ENCODE peak calls at places on chromosomes 16 and 17, in nine cellular contexts. O is tibial artery, R is heart left ventricle, N is lung, I is uterus, T is K562, W is body of pancreas, Q is AG04450, M is upper lobe of right lung. G is an unnamed sample.
A peak's percentile ranks its signal among the peaks of the same experiment; 100 is the strongest.

GRCh38 chr16:86692476-86692875 is 114.1 kb downstream of the FOXL1 start:
- DNase-seq in M (no peak), Q (no peak), T (no peak), I (no peak), N (no peak), W (no peak), O (no peak), R (no peak), G (no peak)

GRCh38 chr17:57424777-57425188 is 168.5 kb downstream of the MSI2 start:
- DNase-seq in I (no peak), T (no peak), O (no peak), R (no peak), W (no peak), Q (no peak), N (no peak), M (peak; percentile 34), G (no peak)

GRCh38 chr17:45801386-45801785 is 17.3 kb downstream of the CRHR1 start:
- DNase-seq in W (no peak), R (no peak), M (no peak), N (no peak), I (no peak), O (no peak), Q (no peak), T (no peak), G (no peak)

GRCh38 chr16:26371349-26371869 is 679.6 kb downstream of the HS3ST4 start:
- DNase-seq in W (no peak), Q (no peak), N (no peak), T (no peak), M (no peak), O (no peak), R (no peak), I (no peak), G (no peak)

GRCh38 chr17:51258756-51259573 is 884 bp downstream of the MBTD1 start:
- DNase-seq in W (peak; percentile 24), O (no peak), T (peak; percentile 50), M (no peak), I (peak; percentile 23), Q (no peak), R (peak; percentile 31), N (no peak), G (peak; percentile 52)

GRCh38 chr17:75814900-75815373 is 29.3 kb downstream of the UNC13D start:
- DNase-seq in R (no peak), T (no peak), W (no peak), M (no peak), Q (peak; percentile 39), N (no peak), O (no peak), I (no peak), G (peak; percentile 72)

GRCh38 chr16:84055366-84055765 is 12.8 kb upstream of the SLC38A8 start:
- DNase-seq in N (no peak), W (peak; percentile 69), O (no peak), M (peak; percentile 46), T (peak; percentile 36), Q (no peak), I (peak; percentile 11), R (peak; percentile 71), G (no peak)

GRCh38 chr17:74410001-74410443 is 21.9 kb upstream of the GPRC5C start:
- DNase-seq in M (no peak), R (no peak), N (no peak), W (no peak), O (no peak), I (no peak), Q (no peak), T (no peak), G (no peak)

GRCh38 chr16:4214215-4214621 is 27.7 kb downstream of the SRL start:
- DNase-seq in Q (peak; percentile 62), T (no peak), M (no peak), W (no peak), I (peak; percentile 51), O (peak; percentile 81), N (no peak), R (no peak), G (no peak)

GRCh38 chr16:73878616-73879015 is 418.0 kb upstream of the PSMD7 start:
- DNase-seq in I (no peak), Q (peak; percentile 39), W (no peak), M (no peak), R (no peak), N (no peak), O (no peak), T (no peak), G (no peak)

GRCh38 chr17:62576382-62576781 is 51.1 kb upstream of the MRC2 start:
- DNase-seq in T (no peak), R (no peak), W (no peak), I (no peak), Q (no peak), N (no peak), O (no peak), M (no peak), G (no peak)

GRCh38 chr16:89358030-89359005 is 132.0 kb downstream of the ANKRD11 start:
- DNase-seq in O (no peak), T (no peak), R (no peak), I (no peak), W (peak; percentile 14), M (peak; percentile 65), Q (no peak), N (no peak), G (no peak)

GRCh38 chr16:84119368-84119767 is 2.6 kb upstream of the MBTPS1 start:
- DNase-seq in Q (no peak), R (no peak), I (no peak), N (no peak), O (no peak), T (no peak), W (no peak), M (no peak), G (no peak)

DNA sequence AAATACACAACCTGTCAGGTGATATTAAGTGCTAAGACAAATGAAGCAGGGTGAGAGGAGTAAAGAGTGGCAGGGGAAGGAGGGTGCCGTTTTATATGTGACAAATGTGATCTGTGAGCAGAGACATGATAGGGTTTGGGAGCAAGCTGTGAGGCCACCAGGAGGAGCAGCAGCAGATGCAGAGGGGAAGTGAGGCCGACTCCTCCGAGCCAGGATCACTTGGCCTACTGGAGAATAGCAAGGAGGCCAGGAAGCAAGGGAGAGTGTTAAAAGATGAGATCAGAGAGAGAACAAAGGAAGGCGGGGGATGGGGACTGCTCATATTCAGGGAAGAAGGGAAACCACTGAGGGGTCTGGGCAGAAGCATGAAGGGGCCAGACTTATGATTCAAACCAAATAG is 129.4 kb downstream of the TANGO6 start:
- DNase-seq in T (peak; percentile 34), R (no peak), I (no peak), O (no peak), M (no peak), W (no peak), Q (peak; percentile 23), N (no peak), G (peak; percentile 33)
- TF ChIP-seq CTCF in T (peak; percentile 52), R (no peak), I (no peak), O (no peak), M (peak; percentile 8), W (no peak), Q (peak; percentile 67), N (no peak), G (peak; percentile 45)

DNA sequence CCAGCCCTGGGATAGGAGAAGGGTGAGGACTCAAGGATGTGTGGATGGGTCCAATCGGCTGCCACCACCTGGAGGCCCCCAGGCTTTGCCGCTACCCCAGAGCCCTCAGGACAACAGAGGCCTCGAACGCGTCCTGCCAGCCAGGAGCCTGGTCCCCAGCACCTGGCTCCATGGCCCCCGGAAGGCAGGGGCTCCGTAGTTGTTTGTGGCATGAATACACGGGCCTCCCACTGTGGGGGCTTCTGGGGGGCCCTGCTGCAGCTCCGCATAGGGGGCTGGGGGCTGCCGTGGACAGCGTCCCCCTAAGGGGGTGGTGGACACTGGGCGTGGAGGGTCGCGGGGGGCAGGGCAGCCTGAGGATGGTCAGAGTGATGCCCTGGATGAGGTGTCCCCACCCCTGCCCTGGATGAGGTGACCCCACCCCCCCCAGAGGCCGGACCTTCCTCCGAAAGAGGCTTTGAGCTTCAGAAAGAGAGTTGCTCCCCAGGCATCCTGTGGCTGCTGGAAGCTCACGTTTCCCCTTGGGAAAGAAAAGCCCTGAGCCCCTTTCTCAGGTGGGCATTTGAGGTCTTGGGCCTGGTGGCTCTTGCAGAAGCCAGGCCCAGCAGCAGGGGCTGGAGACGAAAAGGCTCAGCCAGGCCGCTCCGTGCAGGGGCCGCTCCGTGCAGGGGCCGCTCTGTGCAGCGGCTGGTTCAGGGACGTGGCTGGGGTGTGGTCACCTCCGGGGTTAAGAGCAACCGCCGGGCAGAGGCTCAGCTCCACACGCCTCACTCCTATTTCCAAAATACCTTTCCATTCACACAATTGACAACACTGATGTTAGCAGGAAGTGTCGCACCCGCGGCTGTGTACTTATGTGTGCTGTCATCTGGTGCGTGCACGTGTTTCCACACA is 40.3 kb upstream of the GNG13 start:
- DNase-seq in O (no peak), Q (no peak), M (no peak), T (no peak), N (no peak), W (no peak), I (no peak), R (no peak), G (no peak)
- H3K27me3 ChIP-seq in O (peaks cover 42% of the 10 kb centered on the region), Q (no peaks in the 10 kb centered on the region), M (peaks cover 11% of the 10 kb centered on the region), T (peaks cover 71% of the 10 kb centered on the region), N (no peaks in the 10 kb centered on the region), W (no peaks in the 10 kb centered on the region), I (peaks cover 3% of the 10 kb centered on the region), R (no peaks in the 10 kb centered on the region), G (peaks cover 26% of the 10 kb centered on the region)

DNA sequence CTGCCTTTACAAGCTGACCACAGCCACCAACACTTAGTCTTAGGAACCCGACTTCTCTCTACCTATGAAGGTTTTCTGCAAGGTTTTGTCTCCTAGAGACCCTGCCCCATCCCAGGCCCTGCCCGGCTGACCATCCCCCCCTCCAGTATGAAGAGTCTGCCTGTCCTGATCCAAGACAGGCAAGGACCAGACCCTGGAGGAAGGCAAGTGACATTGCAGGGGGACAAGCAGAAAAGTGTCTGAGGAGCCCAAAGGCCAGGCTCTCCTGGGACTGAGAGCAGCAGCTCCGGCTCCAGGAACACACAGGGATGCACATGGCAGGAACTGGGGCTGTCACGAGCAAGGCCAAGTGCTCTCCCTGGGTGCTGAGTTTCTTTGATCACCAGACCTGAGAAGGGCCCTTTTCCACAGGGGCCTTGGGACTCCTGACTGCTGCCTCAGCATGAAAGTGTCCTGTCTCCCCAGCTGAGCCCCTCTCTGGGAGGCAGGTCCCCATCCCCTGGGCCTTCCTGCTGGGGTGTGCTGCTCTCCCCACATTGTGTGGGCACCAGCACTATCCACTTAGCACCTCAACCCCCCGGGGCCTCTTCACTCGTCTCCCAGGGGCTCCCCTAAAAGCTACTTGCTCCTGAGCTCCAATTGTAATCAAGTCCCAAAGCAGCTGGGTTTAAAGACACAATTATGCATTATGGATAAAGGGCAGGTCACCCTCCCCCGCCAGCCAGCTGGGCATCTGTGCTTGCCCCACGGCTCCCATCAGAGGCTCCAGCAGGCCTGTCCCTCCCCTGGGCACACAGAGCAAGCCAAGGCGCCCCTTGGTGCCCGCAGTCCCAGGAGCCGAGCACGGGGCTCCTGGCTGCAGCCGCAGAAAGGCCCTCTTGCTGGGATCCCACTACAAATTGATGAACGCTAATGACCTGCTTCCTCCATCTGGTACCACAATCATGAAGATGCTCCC is 11.5 kb upstream of the CACNG4 start:
- DNase-seq in O (no peak), Q (no peak), M (no peak), I (no peak), N (no peak), R (no peak), T (no peak), W (no peak), G (no peak)
- TF ChIP-seq CTCF in O (no peak), Q (no peak), M (no peak), I (no peak), N (no peak), R (no peak), T (no peak), W (no peak), G (peak; percentile 25)

GRCh38 chr16:10964891-10965326 is 20.5 kb downstream of the CLEC16A start:
- DNase-seq in O (no peak), W (no peak), Q (no peak), I (no peak), M (no peak), T (no peak), N (no peak), R (no peak), G (no peak)
- H3K27me3 ChIP-seq in O (no peaks in the 10 kb centered on the region), W (no peaks in the 10 kb centered on the region), Q (no peaks in the 10 kb centered on the region), I (no peaks in the 10 kb centered on the region), M (no peaks in the 10 kb centered on the region), T (no peaks in the 10 kb centered on the region), N (no peaks in the 10 kb centered on the region), R (no peaks in the 10 kb centered on the region), G (no peaks in the 10 kb centered on the region)

G was measured in BE2C.